ENCODE peak calls at places on chromosomes 11 and 22, in nine cellular contexts. J is stimulated activated naive CD8-positive, alpha-beta T cell treated with anti-CD3 and anti-CD28 coated beads, Interleukin-15, amount 100 ng/mL, for 72 hours; X is sciatic nerve; Y is stimulated activated CD4-positive, alpha-beta T cell treated with anti-CD3 and anti-CD28 coated beads, Interleukin-1b, Interleukin-23, amount 100 ng/mL, for 1 hour; W is left ventricle myocardium inferior; S is central memory CD4-positive, alpha-beta T cell; R is SJSA1; P is SK-N-SH; L is Peyer's patch. G is an unnamed sample.

GRCh38 chr11:120352405-120352804 is 16.2 kb downstream of the ARHGEF12 start:
- DNase-seq in J (no peak), X (no peak), Y (no peak), W (no peak), S (no peak), R (no peak), P (no peak), L (no peak), G (no peak)

GRCh38 chr11:20158597-20159257 is 1.5 kb downstream of the DBX1 start:
- DNase-seq in J (peak; percentile 26), X (peak; percentile 70), Y (no peak), W (peak; percentile 42), S (no peak), R (peak; percentile 56), P (peak; percentile 33), L (no peak), G (peak; percentile 81)

GRCh38 chr11:2751523-2752203 is 51.9 kb upstream of the KCNQ1OT1 start:
- DNase-seq in J (no peak), X (peak; percentile 52), Y (no peak), W (peak; percentile 7), S (no peak), R (no peak), P (no peak), L (no peak), G (no peak)

GRCh38 chr11:59668188-59668949 is 468 bp downstream of the PATL1 start:
- DNase-seq in J (peak; percentile 64), X (peak; percentile 81), Y (peak; percentile 65), W (peak; percentile 43), S (no peak), R (peak; percentile 73), P (no peak), L (peak; percentile 47), G (peak; percentile 26)

GRCh38 chr22:38016182-38017078 is 32.1 kb upstream of the SOX10 start:
- DNase-seq in J (no peak), X (peak; percentile 89), Y (no peak), W (peak; percentile 45), S (no peak), R (no peak), P (no peak), L (no peak), G (no peak)

GRCh38 chr11:1358286-1358685 is 31.4 kb upstream of the BRSK2 start:
- DNase-seq in J (no peak), X (no peak), Y (no peak), W (no peak), S (no peak), R (peak; percentile 85), P (peak; percentile 50), L (no peak), G (no peak)

GRCh38 chr11:14687943-14688627 is 44.5 kb downstream of the PDE3B start:
- DNase-seq in J (no peak), X (no peak), Y (no peak), W (no peak), S (no peak), R (no peak), P (no peak), L (no peak), G (no peak)

GRCh38 chr11:71367756-71368155 is 80.4 kb downstream of the DHCR7 start:
- DNase-seq in J (no peak), X (no peak), Y (no peak), W (no peak), S (no peak), R (no peak), P (no peak), L (no peak), G (no peak)

GRCh38 chr22:35567794-35568193 is 27.2 kb downstream of the RASD2 start:
- DNase-seq in J (no peak), X (no peak), Y (no peak), W (peak; percentile 62), S (no peak), R (no peak), P (no peak), L (no peak), G (no peak)

GRCh38 chr22:44455151-44455962 is 42.7 kb downstream of the RTL6 start:
- DNase-seq in J (peak; percentile 69), X (peak; percentile 45), Y (no peak), W (no peak), S (peak; percentile 84), R (no peak), P (no peak), L (peak; percentile 56), G (no peak)

GRCh38 chr11:1652778-1653540 is 23.4 kb downstream of the KRTAP5-5 start:
- DNase-seq in J (peak; percentile 75), X (peak; percentile 90), Y (peak; percentile 65), W (peak; percentile 72), S (peak; percentile 66), R (peak; percentile 52), P (peak; percentile 96), L (peak; percentile 62), G (peak; percentile 90)

GRCh38 chr11:69493931-69494821 is 12.7 kb downstream of the LINC01488 start:
- DNase-seq in J (no peak), X (no peak), Y (no peak), W (peak; percentile 12), S (no peak), R (no peak), P (peak; percentile 74), L (no peak), G (peak; percentile 52)

GRCh38 chr11:100827934-100828661 is 141.0 kb downstream of the ARHGAP42 start:
- DNase-seq in J (no peak), X (no peak), Y (no peak), W (no peak), S (no peak), R (no peak), P (no peak), L (no peak), G (peak; percentile 51)

GRCh38 chr11:61917357-61918109 is at the start of gene RAB3IL1:
- DNase-seq in J (no peak), X (peak; percentile 84), Y (no peak), W (peak; percentile 78), S (no peak), R (peak; percentile 66), P (peak; percentile 94), L (no peak), G (peak; percentile 52)

GRCh38 chr22:23300476-23300875 is 120.2 kb downstream of the BCR start:
- DNase-seq in J (no peak), X (no peak), Y (no peak), W (no peak), S (no peak), R (no peak), P (no peak), L (no peak), G (no peak)

GRCh38 chr11:40292636-40293585 is 1166.5 kb downstream of the LRRC4C start:
- DNase-seq in J (no peak), X (peak; percentile 58), Y (no peak), W (no peak), S (no peak), R (no peak), P (peak; percentile 47), L (no peak), G (no peak)